ENCODE peak calls at places on chromosomes 16 and 17, in five cellular contexts. V is RPMI7951; B is CD8-positive, alpha-beta T cell; T is stimulated activated CD4-positive, alpha-beta T cell treated with anti-CD3 and anti-CD28 coated beads, Interleukin-15, amount 100 ng/mL, for 48 hours; Q is T-helper 1 cell. U is an unnamed sample.

GRCh38 chr16:72129976-72130656 is 36.5 kb downstream of the DHX38 start:
- DNase-seq in V (no peak), B (no peak), T (no peak), Q (no peak), U (no peak)

GRCh38 chr17:76179496-76180467 is 38.7 kb upstream of the FOXJ1 start:
- DNase-seq in V (no peak), B (peak), T (no peak), Q (no peak), U (no peak)

GRCh38 chr17:27494192-27495091 is 38.2 kb downstream of the KSR1 start:
- DNase-seq in V (no peak), B (no peak), T (no peak), Q (no peak), U (peak)

GRCh38 chr16:31351937-31352315 is 3.0 kb upstream of the ITGAX start:
- DNase-seq in V (no peak), B (no peak), T (peak), Q (no peak), U (peak)

GRCh38 chr17:63697341-63698286 is 2.3 kb downstream of the LIMD2 start:
- DNase-seq in V (no peak), B (peak), T (peak), Q (peak), U (peak)

GRCh38 chr17:32484041-32484461 is 2.7 kb upstream of the CDK5R1 start:
- DNase-seq in V (no peak), B (no peak), T (no peak), Q (no peak), U (no peak)

GRCh38 chr17:37088459-37088858 is 139.7 kb downstream of the AATF start:
- DNase-seq in V (no peak), B (no peak), T (no peak), Q (no peak), U (no peak)

GRCh38 chr17:4934173-4934979 is 2.3 kb downstream of the GP1BA start:
- DNase-seq in V (peak), B (no peak), T (no peak), Q (no peak), U (peak)

GRCh38 chr17:2672026-2672425 is 39.5 kb downstream of the CLUH start:
- DNase-seq in V (no peak), B (no peak), T (no peak), Q (no peak), U (no peak)

GRCh38 chr16:31331141-31331764 is 23.7 kb upstream of the ITGAX start:
- DNase-seq in V (no peak), B (no peak), T (no peak), Q (no peak), U (no peak)

GRCh38 chr16:66508261-66508913 is 41.5 kb downstream of the TK2 start:
- DNase-seq in V (peak), B (no peak), T (no peak), Q (no peak), U (no peak)

GRCh38 chr16:56301391-56301850 is 110.1 kb downstream of the GNAO1 start:
- DNase-seq in V (peak), B (no peak), T (no peak), Q (no peak), U (no peak)

GRCh38 chr17:1109606-1110523 is 69.9 kb downstream of the ABR start:
- DNase-seq in V (no peak), B (peak), T (no peak), Q (no peak), U (no peak)

GRCh38 chr17:80477647-80478478 is 1.5 kb upstream of the NPTX1 start:
- DNase-seq in V (peak), B (no peak), T (peak), Q (no peak), U (no peak)

GRCh38 chr16:59859606-59860402 is 1125.7 kb upstream of the GOT2 start:
- DNase-seq in V (no peak), B (no peak), T (no peak), Q (no peak), U (no peak)

GRCh38 chr16:4140652-4141051 is 24.4 kb upstream of the ADCY9 start:
- DNase-seq in V (peak), B (no peak), T (no peak), Q (no peak), U (no peak)

GRCh38 chr17:8681175-8681949 is 50.8 kb upstream of the MYH10 start:
- DNase-seq in V (peak), B (no peak), T (no peak), Q (no peak), U (no peak)

GRCh38 chr16:54284319-54284930 is 2.2 kb downstream of the IRX3 start:
- DNase-seq in V (no peak), B (no peak), T (no peak), Q (no peak), U (no peak)

GRCh38 chr16:29663020-29663828 is at the start of gene SPN:
- DNase-seq in V (no peak), B (no peak), T (peak), Q (no peak), U (no peak)

GRCh38 chr17:39196820-39197331 is 593 bp downstream of the CACNB1 start:
- DNase-seq in V (peak), B (no peak), T (no peak), Q (no peak), U (no peak)

GRCh38 chr16:22077700-22078313 is 14.5 kb upstream of the VWA3A start:
- DNase-seq in V (peak), B (peak), T (peak), Q (peak), U (peak)

GRCh38 chr17:46827274-46827673 is 8.8 kb upstream of the WNT3 start:
- DNase-seq in V (no peak), B (no peak), T (no peak), Q (no peak), U (no peak)

GRCh38 chr16:54862529-54862928 is 68.1 kb upstream of the IRX5 start:
- DNase-seq in V (no peak), B (no peak), T (no peak), Q (no peak), U (no peak)

GRCh38 chr16:1072526-1073261 is at the start of gene SSTR5:
- DNase-seq in V (no peak), B (no peak), T (no peak), Q (no peak), U (no peak)

GRCh38 chr17:47704116-47704515 is 10.2 kb downstream of the TBKBP1 start:
- DNase-seq in V (no peak), B (no peak), T (no peak), Q (no peak), U (peak)

GRCh38 chr17:66965801-66966528 is 1.5 kb downstream of the CACNG4 start:
- DNase-seq in V (no peak), B (no peak), T (no peak), Q (no peak), U (no peak)

GRCh38 chr17:48301002-48301401 is 129.0 kb downstream of the SKAP1 start:
- DNase-seq in V (no peak), B (no peak), T (no peak), Q (no peak), U (no peak)

GRCh38 chr16:74455213-74455612 is 33.9 kb upstream of the CLEC18B start:
- DNase-seq in V (no peak), B (no peak), T (no peak), Q (no peak), U (no peak)

GRCh38 chr17:49106366-49107210 is 26.0 kb upstream of the B4GALNT2 start:
- DNase-seq in V (peak), B (no peak), T (no peak), Q (no peak), U (no peak)

GRCh38 chr16:18789515-18789849 is 652 bp downstream of the RPS15A start:
- DNase-seq in V (no peak), B (no peak), T (no peak), Q (no peak), U (no peak)

GRCh38 chr17:38469875-38470274 is 41.6 kb downstream of the ARHGAP23 start:
- DNase-seq in V (peak), B (no peak), T (no peak), Q (no peak), U (no peak)

GRCh38 chr16:68760671-68761275 is 23.7 kb downstream of the CDH1 start:
- DNase-seq in V (peak), B (no peak), T (peak), Q (no peak), U (peak)

GRCh38 chr17:29567362-29568330 is 809 bp upstream of the ABHD15 start:
- DNase-seq in V (peak), B (peak), T (no peak), Q (peak), U (no peak)

GRCh38 chr16:4505356-4506153 is 29.4 kb downstream of the HMOX2 start:
- DNase-seq in V (no peak), B (peak), T (peak), Q (peak), U (peak)

GRCh38 chr17:39073353-39073752 is 78.1 kb downstream of the PLXDC1 start:
- DNase-seq in V (no peak), B (no peak), T (no peak), Q (no peak), U (no peak)

GRCh38 chr16:73020409-73020884 is 27.5 kb downstream of the ZFHX3 start:
- DNase-seq in V (peak), B (no peak), T (no peak), Q (no peak), U (no peak)